ENCODE peak calls at places on chromosomes 16 and 17, in nine cellular contexts. P, D, L, G, U, A, W, T and B are unnamed samples. For H3K4me1, the result is how much of the 10 kb centered on the place peaks cover.

GRCh38 chr17:19728114-19728495 is 11.7 kb upstream of the SLC47A2 start:
- DNase-seq in P (peak), D (peak), L (no peak), G (peak), U (peak), A (no peak), W (peak), T (no peak), B (peak)

GRCh38 chr17:57552114-57552601 is 192.9 kb downstream of the CCDC182 start:
- DNase-seq in P (no peak), D (no peak), L (no peak), G (no peak), U (no peak), A (peak), W (no peak), T (no peak), B (peak)

GRCh38 chr16:83928341-83929055 is 24.5 kb upstream of the OSGIN1 start:
- DNase-seq in P (no peak), D (no peak), L (no peak), G (no peak), U (no peak), A (no peak), W (peak), T (no peak), B (no peak)

GRCh38 chr17:2402517-2402916 is 1.7 kb upstream of the MNT start:
- DNase-seq in P (no peak), D (peak), L (no peak), G (no peak), U (peak), A (peak), W (no peak), T (no peak), B (peak)

GRCh38 chr16:71669926-71670536 is 44.0 kb downstream of the MARVELD3 start:
- DNase-seq in P (no peak), D (no peak), L (no peak), G (no peak), U (no peak), A (no peak), W (no peak), T (no peak), B (no peak)

GRCh38 chr17:31549525-31550388 is 158.3 kb downstream of the RAB11FIP4 start:
- DNase-seq in P (peak), D (peak), L (peak), G (peak), U (peak), A (peak), W (peak), T (peak), B (peak)

GRCh38 chr17:17144061-17144460 is 62.1 kb downstream of the PLD6 start:
- DNase-seq in P (no peak), D (no peak), L (no peak), G (no peak), U (no peak), A (no peak), W (no peak), T (no peak), B (no peak)

GRCh38 chr17:58710948-58711552 is 18.6 kb downstream of the RAD51C start:
- DNase-seq in P (peak), D (no peak), L (no peak), G (no peak), U (no peak), A (peak), W (peak), T (no peak), B (no peak)

GRCh38 chr17:56902350-56902749 is 11.5 kb downstream of the TRIM25 start:
- DNase-seq in P (no peak), D (no peak), L (peak), G (no peak), U (no peak), A (no peak), W (no peak), T (no peak), B (no peak)

GRCh38 chr16:53773150-53773846 is 69.3 kb downstream of the FTO start:
- DNase-seq in P (peak), D (no peak), L (peak), G (peak), U (no peak), A (peak), W (peak), T (no peak), B (no peak)

GRCh38 chr17:77327181-77327565 is 186.4 kb downstream of the SEC14L1 start:
- DNase-seq in P (no peak), D (no peak), L (no peak), G (no peak), U (peak), A (no peak), W (no peak), T (no peak), B (no peak)

GRCh38 chr16:3119701-3120408 is 7.5 kb downstream of the ZNF205 start:
- DNase-seq in P (no peak), D (no peak), L (no peak), G (no peak), U (no peak), A (no peak), W (no peak), T (no peak), B (no peak)

GRCh38 chr17:73311428-73311780 is 397 bp downstream of the CDC42EP4 start:
- DNase-seq in P (no peak), D (peak), L (no peak), G (no peak), U (peak), A (no peak), W (no peak), T (no peak), B (peak)

GRCh38 chr16:535446-536405 is 8.2 kb downstream of the CAPN15 start:
- DNase-seq in P (peak), D (no peak), L (peak), G (peak), U (no peak), A (no peak), W (no peak), T (no peak), B (no peak)

GRCh38 chr17:10357768-10358167 is 15.0 kb downstream of the MYH13 start:
- DNase-seq in P (no peak), D (no peak), L (peak), G (no peak), U (no peak), A (peak), W (no peak), T (no peak), B (no peak)

GRCh38 chr16:67326472-67327309 is at the start of the genes KCTD19 and LRRC36:
- DNase-seq in P (peak), D (peak), L (peak), G (peak), U (peak), A (peak), W (peak), T (peak), B (peak)

GRCh38 chr16:88970095-88970494 is 6.9 kb downstream of the CBFA2T3 start:
- DNase-seq in P (no peak), D (no peak), L (no peak), G (no peak), U (no peak), A (no peak), W (no peak), T (no peak), B (no peak)

GRCh38 chr17:57158296-57158695 is 73.2 kb downstream of the AKAP1 start:
- DNase-seq in P (no peak), D (no peak), L (no peak), G (no peak), U (no peak), A (no peak), W (no peak), T (no peak), B (no peak)

GRCh38 chr17:29760771-29761682 is 138.3 kb upstream of the CORO6 start:
- DNase-seq in P (peak), D (peak), L (peak), G (peak), U (peak), A (peak), W (peak), T (peak), B (peak)

GRCh38 chr16:52488837-52489289 is 58.1 kb downstream of the TOX3 start:
- DNase-seq in P (peak), D (no peak), L (no peak), G (no peak), U (no peak), A (no peak), W (peak), T (no peak), B (no peak)

GRCh38 chr17:73007447-73007846 is 85.0 kb downstream of the SLC39A11 start:
- DNase-seq in P (peak), D (no peak), L (no peak), G (no peak), U (no peak), A (no peak), W (no peak), T (no peak), B (peak)

GRCh38 chr16:88424536-88425230 is 28.4 kb upstream of the ZFPM1 start:
- DNase-seq in P (no peak), D (no peak), L (no peak), G (peak), U (no peak), A (no peak), W (no peak), T (no peak), B (peak)

GRCh38 chr16:79191933-79192332 is 408.6 kb downstream of the MAF start:
- DNase-seq in P (no peak), D (no peak), L (no peak), G (no peak), U (no peak), A (no peak), W (no peak), T (no peak), B (no peak)

GRCh38 chr17:81026266-81027036 is 8.5 kb upstream of the BAIAP2 start:
- DNase-seq in P (no peak), D (peak), L (no peak), G (no peak), U (no peak), A (no peak), W (no peak), T (no peak), B (peak)

GRCh38 chr17:10527419-10527818 is 9.1 kb upstream of the MYH1 start:
- DNase-seq in P (no peak), D (no peak), L (no peak), G (no peak), U (no peak), A (no peak), W (no peak), T (no peak), B (no peak)

GRCh38 chr17:78839173-78839761 is 1.3 kb downstream of the USP36 start:
- DNase-seq in P (peak), D (no peak), L (peak), G (no peak), U (no peak), A (no peak), W (no peak), T (no peak), B (no peak)

GRCh38 chr16:89971495-89972243 is 23.1 kb downstream of the DEF8 start:
- DNase-seq in P (no peak), D (peak), L (no peak), G (peak), U (no peak), A (no peak), W (no peak), T (no peak), B (no peak)

GRCh38 chr17:44628234-44629188 is 27.8 kb upstream of the MEIOC start:
- DNase-seq in P (no peak), D (peak), L (no peak), G (peak), U (peak), A (peak), W (peak), T (no peak), B (peak)
- H3K4me1 ChIP-seq in P (under half), D (under half), L (under half), G (under half), U (under half), A (under half), W (under half), T (under half), B (under half)

GRCh38 chr16:11561440-11561797 is 25.3 kb downstream of the LITAF start:
- DNase-seq in P (no peak), D (no peak), L (no peak), G (no peak), U (no peak), A (no peak), W (no peak), T (no peak), B (no peak)
- H3K27ac ChIP-seq in P (peak), D (peak), L (no peak), G (peak), U (peak), A (no peak), W (no peak), T (peak), B (no peak)

DNA sequence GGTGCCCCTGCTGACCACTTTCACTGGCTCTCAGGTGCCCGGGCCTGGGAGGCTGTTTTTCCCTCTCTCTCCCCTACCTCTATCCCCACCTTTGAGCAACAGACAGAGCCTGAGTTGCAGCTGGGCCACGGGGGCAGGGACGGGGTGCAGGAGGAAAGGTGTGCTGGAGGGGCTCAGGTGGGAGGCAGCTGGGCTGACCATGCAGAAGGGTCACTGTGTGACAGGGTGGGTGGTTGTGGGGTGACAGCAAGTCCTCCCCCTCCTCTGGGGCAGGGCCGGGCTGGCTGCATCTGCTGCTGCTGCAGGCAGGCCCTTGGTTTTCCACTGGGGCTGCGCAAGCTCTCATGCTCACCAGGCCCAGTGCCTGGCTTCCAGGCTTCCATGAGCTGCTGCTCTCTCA is 6.6 kb downstream of the ZNF319 start:
- DNase-seq in P (no peak), D (peak), L (no peak), G (no peak), U (peak), A (no peak), W (no peak), T (no peak), B (peak)
- H3K4me1 ChIP-seq in P (under half), D (under half), L (under half), G (under half), U (under half), A (under half), W (under half), T (half or more), B (under half)

GRCh38 chr16:75552951-75553350 is 3.1 kb downstream of the TMEM231 start:
- DNase-seq in P (no peak), D (no peak), L (no peak), G (no peak), U (no peak), A (no peak), W (no peak), T (no peak), B (no peak)

GRCh38 chr16:75555707-75556512 is at the start of gene TMEM231:
- DNase-seq in P (peak), D (peak), L (peak), G (peak), U (peak), A (peak), W (peak), T (peak), B (peak)

GRCh38 chr16:75559002-75559401 is 3.0 kb upstream of the TMEM231 start:
- DNase-seq in P (no peak), D (no peak), L (no peak), G (no peak), U (no peak), A (no peak), W (no peak), T (no peak), B (no peak)

GRCh38 chr16:75559564-75560372 is 3.7 kb upstream of the TMEM231 start:
- DNase-seq in P (no peak), D (no peak), L (no peak), G (no peak), U (no peak), A (peak), W (no peak), T (no peak), B (no peak)

DNA sequence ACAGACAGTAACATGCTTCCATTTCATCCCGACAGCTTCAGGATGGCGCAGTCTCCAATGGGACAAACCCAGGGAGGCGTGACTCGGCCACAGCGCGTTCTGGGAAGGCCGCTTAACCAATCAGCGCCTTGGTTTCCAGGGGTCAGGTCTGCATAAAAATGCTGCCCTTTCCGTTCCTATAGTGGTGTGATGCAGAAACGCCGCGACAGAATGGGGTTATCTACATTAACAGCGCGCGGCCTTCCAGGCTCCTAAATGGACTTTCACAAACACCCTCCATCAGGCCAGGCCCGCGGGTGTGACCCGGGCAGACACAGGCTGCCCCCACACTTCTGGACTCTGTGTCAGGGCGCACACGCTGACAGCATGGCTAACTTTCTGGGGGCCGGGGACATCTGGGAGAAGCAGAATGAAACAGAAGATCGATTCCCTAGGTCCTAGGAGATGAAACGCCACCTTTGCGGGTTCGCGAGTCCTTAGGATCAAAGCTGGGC is 792 bp downstream of the TMEM231 start:
- DNase-seq in P (peak), D (peak), L (peak), G (peak), U (peak), A (peak), W (peak), T (no peak), B (peak)
- H3K27ac ChIP-seq in P (no peak), D (peak), L (peak), G (peak), U (peak), A (no peak), W (no peak), T (peak), B (no peak)

GRCh38 chr16:50550035-50550434 is 1.8 kb downstream of the NKD1 start:
- DNase-seq in P (no peak), D (no peak), L (no peak), G (no peak), U (no peak), A (no peak), W (no peak), T (no peak), B (no peak)

GRCh38 chr16:50553182-50553710 is 5.0 kb downstream of the NKD1 start:
- DNase-seq in P (no peak), D (no peak), L (no peak), G (no peak), U (no peak), A (no peak), W (no peak), T (no peak), B (peak)

GRCh38 chr16:50551243-50551642 is 3.0 kb downstream of the NKD1 start:
- DNase-seq in P (no peak), D (no peak), L (no peak), G (no peak), U (no peak), A (no peak), W (peak), T (no peak), B (peak)

GRCh38 chr16:50553731-50554360 is 5.7 kb downstream of the NKD1 start:
- DNase-seq in P (no peak), D (no peak), L (no peak), G (no peak), U (no peak), A (no peak), W (no peak), T (no peak), B (no peak)

DNA sequence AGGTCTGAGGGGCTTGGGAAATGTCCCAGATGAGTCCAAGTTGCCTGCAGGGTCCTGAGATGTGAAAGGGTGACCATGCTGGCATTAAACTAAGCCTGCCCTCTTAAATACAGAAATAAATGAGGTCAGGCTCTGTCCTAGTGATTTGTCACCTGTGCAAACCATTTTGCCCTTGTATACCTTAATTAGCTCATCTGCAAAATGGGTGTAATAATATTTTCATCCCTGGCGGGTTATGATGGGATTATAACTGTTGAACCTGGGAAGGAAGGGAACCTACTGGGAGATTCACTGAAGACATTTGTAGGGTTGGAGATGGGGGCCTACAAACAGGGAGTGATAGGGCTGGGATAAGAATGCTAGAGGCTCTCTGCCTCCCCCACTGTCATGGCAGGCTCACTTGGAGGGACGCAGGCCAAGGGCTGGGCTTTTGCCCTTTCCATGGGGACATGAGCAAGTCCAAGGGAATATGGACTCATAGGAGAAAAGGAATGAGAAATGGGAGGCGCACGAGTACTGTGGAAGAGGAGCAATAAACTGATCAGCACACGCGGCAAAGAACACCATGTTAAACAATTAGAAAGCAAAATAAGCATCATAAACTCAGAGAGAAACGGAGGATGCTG is 4.4 kb downstream of the NKD1 start:
- DNase-seq in P (no peak), D (no peak), L (no peak), G (no peak), U (no peak), A (no peak), W (no peak), T (no peak), B (peak)
- H3K4me1 ChIP-seq in P (under half), D (under half), L (under half), G (under half), U (under half), A (under half), W (half or more), T (under half), B (under half)

DNA sequence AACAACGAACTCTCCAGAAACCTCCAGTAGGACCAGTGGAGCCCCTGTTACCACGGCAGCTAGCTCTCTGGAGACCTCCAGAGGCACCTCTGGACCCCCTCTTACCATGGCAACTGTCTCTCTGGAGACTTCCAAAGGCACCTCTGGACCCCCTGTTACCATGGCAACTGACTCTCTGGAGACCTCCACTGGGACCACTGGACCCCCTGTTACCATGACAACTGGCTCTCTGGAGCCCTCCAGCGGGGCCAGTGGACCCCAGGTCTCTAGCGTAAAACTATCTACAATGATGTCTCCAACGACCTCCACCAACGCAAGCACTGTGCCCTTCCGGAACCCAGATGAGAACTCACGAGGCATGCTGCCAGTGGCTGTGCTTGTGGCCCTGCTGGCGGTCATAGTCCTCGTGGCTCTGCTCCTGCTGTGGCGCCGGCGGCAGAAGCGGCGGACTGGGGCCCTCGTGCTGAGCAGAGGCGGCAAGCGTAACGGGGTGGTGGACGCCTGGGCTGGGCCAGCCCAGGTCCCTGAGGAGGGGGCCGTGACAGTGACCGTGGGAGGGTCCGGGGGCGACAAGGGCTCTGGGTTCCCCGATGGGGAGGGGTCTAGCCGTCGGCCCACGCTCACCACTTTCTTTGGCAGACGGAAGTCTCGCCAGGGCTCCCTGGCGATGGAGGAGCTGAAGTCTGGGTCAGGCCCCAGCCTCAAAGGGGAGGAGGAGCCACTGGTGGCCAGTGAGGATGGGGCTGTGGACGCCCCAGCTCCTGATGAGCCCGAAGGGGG is 1.3 kb downstream of the SPN start:
- DNase-seq in P (no peak), D (peak), L (no peak), G (no peak), U (no peak), A (peak), W (no peak), T (peak), B (peak)
- H3K27ac ChIP-seq in P (peak), D (peak), L (no peak), G (no peak), U (no peak), A (no peak), W (no peak), T (peak), B (no peak)